ENCODE peak calls at places on chromosomes 4 and X, in ten cellular contexts. One of them, this sample, is unnamed. For H3K27me3, the result is how much of the 10 kb centered on the place peaks cover.

GRCh38 chr4:5220028-5220427 is 168.7 kb downstream of the STK32B start:
- DNase-seq in transverse colon: no peak
- DNase-seq in sigmoid colon: no peak
- DNase-seq in HepG2: no peak
- DNase-seq in prostate gland: no peak
- DNase-seq in stomach: no peak
- DNase-seq in spleen: no peak
- DNase-seq in suprapubic skin: no peak
- DNase-seq in H1: no peak
- DNase-seq in vagina: no peak
- DNase-seq in this sample: no peak

GRCh38 chr4:42607011-42607726 is 49.7 kb downstream of the ATP8A1 start:
- DNase-seq in transverse colon: no peak
- DNase-seq in sigmoid colon: no peak
- DNase-seq in HepG2: no peak
- DNase-seq in prostate gland: no peak
- DNase-seq in stomach: no peak
- DNase-seq in spleen: no peak
- DNase-seq in suprapubic skin: no peak
- DNase-seq in H1: no peak
- DNase-seq in vagina: no peak
- DNase-seq in this sample: no peak

GRCh38 chrX:31367816-31368215 is 296.0 kb upstream of the FTHL17 start:
- DNase-seq in transverse colon: no peak
- DNase-seq in sigmoid colon: no peak
- DNase-seq in HepG2: no peak
- DNase-seq in prostate gland: no peak
- DNase-seq in stomach: no peak
- DNase-seq in spleen: no peak
- DNase-seq in suprapubic skin: no peak
- DNase-seq in H1: no peak
- DNase-seq in vagina: no peak
- DNase-seq in this sample: no peak

GRCh38 chrX:74422576-74423288 is 1.4 kb downstream of the SLC16A2 start:
- DNase-seq in transverse colon: peak
- DNase-seq in sigmoid colon: peak
- DNase-seq in HepG2: peak
- DNase-seq in prostate gland: peak
- DNase-seq in stomach: peak
- DNase-seq in spleen: peak
- DNase-seq in suprapubic skin: peak
- DNase-seq in H1: no peak
- DNase-seq in vagina: no peak
- DNase-seq in this sample: peak

GRCh38 chr4:7902101-7902553 is 37.5 kb downstream of the AFAP1 start:
- DNase-seq in transverse colon: no peak
- DNase-seq in sigmoid colon: no peak
- DNase-seq in HepG2: no peak
- DNase-seq in prostate gland: no peak
- DNase-seq in stomach: no peak
- DNase-seq in spleen: no peak
- DNase-seq in suprapubic skin: no peak
- DNase-seq in H1: no peak
- DNase-seq in vagina: no peak
- DNase-seq in this sample: no peak

GRCh38 chr4:52408037-52408436 is 251.1 kb downstream of the USP46 start:
- DNase-seq in transverse colon: no peak
- DNase-seq in sigmoid colon: no peak
- DNase-seq in HepG2: no peak
- DNase-seq in prostate gland: no peak
- DNase-seq in stomach: no peak
- DNase-seq in spleen: no peak
- DNase-seq in suprapubic skin: no peak
- DNase-seq in H1: no peak
- DNase-seq in vagina: no peak
- DNase-seq in this sample: no peak

GRCh38 chrX:15744181-15744867 is 6.3 kb downstream of the CA5B start:
- DNase-seq in transverse colon: no peak
- DNase-seq in sigmoid colon: no peak
- DNase-seq in HepG2: peak
- DNase-seq in prostate gland: no peak
- DNase-seq in stomach: peak
- DNase-seq in spleen: no peak
- DNase-seq in suprapubic skin: no peak
- DNase-seq in H1: no peak
- DNase-seq in vagina: no peak
- DNase-seq in this sample: no peak

GRCh38 chrX:49932786-49933185 is 10.4 kb downstream of the CLCN5 start:
- DNase-seq in transverse colon: no peak
- DNase-seq in sigmoid colon: no peak
- DNase-seq in HepG2: no peak
- DNase-seq in prostate gland: no peak
- DNase-seq in stomach: no peak
- DNase-seq in spleen: no peak
- DNase-seq in suprapubic skin: no peak
- DNase-seq in H1: no peak
- DNase-seq in vagina: no peak
- DNase-seq in this sample: no peak

GRCh38 chr4:168817418-168817817 is 192.6 kb downstream of the CBR4 start:
- DNase-seq in transverse colon: no peak
- DNase-seq in sigmoid colon: no peak
- DNase-seq in HepG2: no peak
- DNase-seq in prostate gland: no peak
- DNase-seq in stomach: no peak
- DNase-seq in spleen: no peak
- DNase-seq in suprapubic skin: no peak
- DNase-seq in H1: no peak
- DNase-seq in vagina: no peak
- DNase-seq in this sample: no peak

GRCh38 chr4:676871-677235 is 2.5 kb downstream of the MYL5 start:
- DNase-seq in transverse colon: peak
- DNase-seq in sigmoid colon: no peak
- DNase-seq in HepG2: no peak
- DNase-seq in prostate gland: no peak
- DNase-seq in stomach: no peak
- DNase-seq in spleen: no peak
- DNase-seq in suprapubic skin: no peak
- DNase-seq in H1: no peak
- DNase-seq in vagina: no peak
- DNase-seq in this sample: no peak

GRCh38 chr4:51830146-51830545 is 12.8 kb upstream of the DCUN1D4 start:
- DNase-seq in transverse colon: no peak
- DNase-seq in sigmoid colon: no peak
- DNase-seq in HepG2: no peak
- DNase-seq in prostate gland: no peak
- DNase-seq in stomach: no peak
- DNase-seq in spleen: no peak
- DNase-seq in suprapubic skin: no peak
- DNase-seq in H1: no peak
- DNase-seq in vagina: no peak
- DNase-seq in this sample: no peak

GRCh38 chr4:71186257-71186565 is 152.6 kb upstream of the SLC4A4 start:
- DNase-seq in transverse colon: no peak
- DNase-seq in sigmoid colon: peak
- DNase-seq in HepG2: no peak
- DNase-seq in prostate gland: no peak
- DNase-seq in stomach: no peak
- DNase-seq in spleen: no peak
- DNase-seq in suprapubic skin: no peak
- DNase-seq in H1: no peak
- DNase-seq in vagina: no peak
- DNase-seq in this sample: no peak
- TF ChIP-seq POLR2AphosphoS5 in transverse colon: no peak
- TF ChIP-seq POLR2AphosphoS5 in sigmoid colon: no peak
- TF ChIP-seq POLR2AphosphoS5 in HepG2: no peak
- TF ChIP-seq POLR2AphosphoS5 in prostate gland: no peak
- TF ChIP-seq POLR2AphosphoS5 in stomach: no peak
- TF ChIP-seq POLR2AphosphoS5 in spleen: no peak
- TF ChIP-seq POLR2AphosphoS5 in suprapubic skin: no peak
- TF ChIP-seq POLR2AphosphoS5 in H1: no peak
- TF ChIP-seq POLR2AphosphoS5 in vagina: no peak
- TF ChIP-seq POLR2AphosphoS5 in this sample: no peak

GRCh38 chrX:103373581-103373980 is 2.8 kb upstream of the BEX3 start:
- DNase-seq in transverse colon: no peak
- DNase-seq in sigmoid colon: no peak
- DNase-seq in HepG2: no peak
- DNase-seq in prostate gland: no peak
- DNase-seq in stomach: no peak
- DNase-seq in spleen: no peak
- DNase-seq in suprapubic skin: no peak
- DNase-seq in H1: no peak
- DNase-seq in vagina: no peak
- DNase-seq in this sample: no peak

GRCh38 chrX:103376979-103377324 is 614 bp downstream of the BEX3 start:
- DNase-seq in transverse colon: no peak
- DNase-seq in sigmoid colon: no peak
- DNase-seq in HepG2: no peak
- DNase-seq in prostate gland: no peak
- DNase-seq in stomach: no peak
- DNase-seq in spleen: no peak
- DNase-seq in suprapubic skin: no peak
- DNase-seq in H1: no peak
- DNase-seq in vagina: no peak
- DNase-seq in this sample: no peak

GRCh38 chrX:103372886-103373285 is 3.5 kb upstream of the BEX3 start:
- DNase-seq in transverse colon: no peak
- DNase-seq in sigmoid colon: no peak
- DNase-seq in HepG2: no peak
- DNase-seq in prostate gland: no peak
- DNase-seq in stomach: no peak
- DNase-seq in spleen: no peak
- DNase-seq in suprapubic skin: no peak
- DNase-seq in H1: no peak
- DNase-seq in vagina: no peak
- DNase-seq in this sample: no peak

GRCh38 chrX:103378990-103379389 is 2.7 kb downstream of the BEX3 start:
- DNase-seq in transverse colon: no peak
- DNase-seq in sigmoid colon: no peak
- DNase-seq in HepG2: no peak
- DNase-seq in prostate gland: no peak
- DNase-seq in stomach: no peak
- DNase-seq in spleen: no peak
- DNase-seq in suprapubic skin: no peak
- DNase-seq in H1: no peak
- DNase-seq in vagina: no peak
- DNase-seq in this sample: no peak

DNA sequence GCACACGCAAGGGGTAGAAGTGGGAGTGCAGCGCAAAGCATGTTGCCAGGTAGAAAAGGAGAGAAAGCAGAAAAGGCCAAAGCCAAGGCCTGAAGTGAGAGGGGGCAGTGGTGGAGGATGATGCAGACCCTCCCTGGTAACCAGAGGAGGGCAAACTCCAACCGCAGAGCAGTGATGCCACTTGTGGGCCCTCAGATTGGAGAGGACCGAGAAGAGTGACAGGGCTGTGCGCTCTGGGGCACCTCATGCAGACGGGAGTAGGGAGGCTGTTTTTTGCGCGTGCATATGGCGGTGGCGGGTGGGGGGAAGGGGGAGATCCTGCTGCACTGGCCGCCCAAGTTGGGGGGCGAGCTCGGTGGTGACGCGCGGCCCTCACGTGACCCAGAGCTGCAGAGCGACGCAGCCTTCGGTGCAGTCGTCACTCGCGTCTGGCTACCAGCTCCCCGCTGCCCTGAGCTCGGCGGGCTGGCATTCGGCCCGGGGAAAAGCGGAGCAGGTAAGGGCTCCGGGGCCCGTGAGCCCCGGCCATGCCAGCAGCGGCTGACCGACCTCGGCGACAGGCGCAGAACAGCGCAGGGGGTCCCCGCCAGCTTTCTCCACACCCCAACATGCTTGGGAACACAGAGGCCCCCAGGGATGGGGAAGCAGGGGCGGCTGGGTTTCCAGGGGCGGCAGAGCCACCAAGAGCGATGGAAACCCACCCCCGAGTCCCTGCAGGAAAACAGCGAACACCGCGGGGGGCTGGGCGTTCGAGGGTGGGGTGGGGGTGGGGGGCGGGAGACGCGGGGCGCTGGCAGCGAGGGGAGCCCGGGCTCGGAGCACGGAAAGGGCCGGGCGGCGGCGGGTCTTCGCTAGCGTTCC is at the start of gene BEX3:
- DNase-seq in transverse colon: peak
- DNase-seq in sigmoid colon: peak
- DNase-seq in HepG2: peak
- DNase-seq in prostate gland: peak
- DNase-seq in stomach: peak
- DNase-seq in spleen: peak
- DNase-seq in suprapubic skin: peak
- DNase-seq in H1: peak
- DNase-seq in vagina: no peak
- DNase-seq in this sample: peak
- TF ChIP-seq POLR2A in transverse colon: peak
- TF ChIP-seq POLR2A in sigmoid colon: peak
- TF ChIP-seq POLR2A in HepG2: peak
- TF ChIP-seq POLR2A in prostate gland: peak
- TF ChIP-seq POLR2A in stomach: no peak
- TF ChIP-seq POLR2A in spleen: no peak
- TF ChIP-seq POLR2A in suprapubic skin: no peak
- TF ChIP-seq POLR2A in H1: peak
- TF ChIP-seq POLR2A in vagina: no peak
- TF ChIP-seq POLR2A in this sample: no peak

GRCh38 chr4:157245351-157245750 is 24.8 kb downstream of the GRIA2 start:
- DNase-seq in transverse colon: no peak
- DNase-seq in sigmoid colon: no peak
- DNase-seq in HepG2: no peak
- DNase-seq in prostate gland: no peak
- DNase-seq in stomach: no peak
- DNase-seq in spleen: no peak
- DNase-seq in suprapubic skin: no peak
- DNase-seq in H1: no peak
- DNase-seq in vagina: no peak
- DNase-seq in this sample: no peak
- H3K27me3 ChIP-seq in transverse colon: under half
- H3K27me3 ChIP-seq in sigmoid colon: under half
- H3K27me3 ChIP-seq in HepG2: under half
- H3K27me3 ChIP-seq in prostate gland: under half
- H3K27me3 ChIP-seq in stomach: under half
- H3K27me3 ChIP-seq in spleen: under half
- H3K27me3 ChIP-seq in suprapubic skin: under half
- H3K27me3 ChIP-seq in H1: under half
- H3K27me3 ChIP-seq in vagina: under half
- H3K27me3 ChIP-seq in this sample: under half

GRCh38 chr4:32133141-32133540 is 1413.0 kb downstream of the PCDH7 start:
- DNase-seq in transverse colon: no peak
- DNase-seq in sigmoid colon: no peak
- DNase-seq in HepG2: no peak
- DNase-seq in prostate gland: no peak
- DNase-seq in stomach: no peak
- DNase-seq in spleen: no peak
- DNase-seq in suprapubic skin: no peak
- DNase-seq in H1: no peak
- DNase-seq in vagina: no peak
- DNase-seq in this sample: no peak
- TF ChIP-seq POLR2AphosphoS5 in transverse colon: no peak
- TF ChIP-seq POLR2AphosphoS5 in sigmoid colon: no peak
- TF ChIP-seq POLR2AphosphoS5 in HepG2: no peak
- TF ChIP-seq POLR2AphosphoS5 in prostate gland: no peak
- TF ChIP-seq POLR2AphosphoS5 in stomach: no peak
- TF ChIP-seq POLR2AphosphoS5 in spleen: no peak
- TF ChIP-seq POLR2AphosphoS5 in suprapubic skin: no peak
- TF ChIP-seq POLR2AphosphoS5 in H1: no peak
- TF ChIP-seq POLR2AphosphoS5 in vagina: no peak
- TF ChIP-seq POLR2AphosphoS5 in this sample: no peak

GRCh38 chr4:114015444-114015899 is 36.0 kb upstream of the ARSJ start:
- DNase-seq in transverse colon: no peak
- DNase-seq in sigmoid colon: no peak
- DNase-seq in HepG2: no peak
- DNase-seq in prostate gland: peak
- DNase-seq in stomach: no peak
- DNase-seq in spleen: no peak
- DNase-seq in suprapubic skin: no peak
- DNase-seq in H1: no peak
- DNase-seq in vagina: no peak
- DNase-seq in this sample: no peak
- TF ChIP-seq POLR2A in transverse colon: no peak
- TF ChIP-seq POLR2A in sigmoid colon: no peak
- TF ChIP-seq POLR2A in HepG2: no peak
- TF ChIP-seq POLR2A in prostate gland: no peak
- TF ChIP-seq POLR2A in stomach: no peak
- TF ChIP-seq POLR2A in spleen: no peak
- TF ChIP-seq POLR2A in suprapubic skin: no peak
- TF ChIP-seq POLR2A in H1: no peak
- TF ChIP-seq POLR2A in vagina: no peak
- TF ChIP-seq POLR2A in this sample: no peak

This sample was measured in breast epithelium.